ENCODE peak calls at places on chromosome 19, in seven cellular contexts. K is stimulated activated CD4-positive, alpha-beta T cell treated with anti-CD3 and anti-CD28 coated beads, Interleukin-15, amount 100 ng/mL, for 1 hour; H is SK-MEL-5; X is D721Med; I is NCI-H2171; P is transverse colon; S is tibial artery. U is an unnamed sample.

GRCh38 chr19:1658446-1659433 is 6.3 kb upstream of the TCF3 start:
- DNase-seq in K (no peak), H (no peak), X (no peak), I (no peak), P (no peak), S (no peak), U (no peak)

GRCh38 chr19:33796164-33797100 is at the start of gene KCTD15:
- DNase-seq in K (no peak), H (peak; percentile 34), X (no peak), I (peak; percentile 54), P (peak; percentile 45), S (no peak), U (no peak)

GRCh38 chr19:29422686-29423085 is 103.1 kb upstream of the VSTM2B start:
- DNase-seq in K (no peak), H (no peak), X (no peak), I (no peak), P (no peak), S (no peak), U (no peak)

GRCh38 chr19:38921420-38922274 is 8.9 kb downstream of the SARS2 start:
- DNase-seq in K (no peak), H (no peak), X (peak; percentile 5), I (no peak), P (no peak), S (peak; percentile 53), U (no peak)

GRCh38 chr19:52991484-52991883 is 22.2 kb upstream of the ERVV-1 start:
- DNase-seq in K (no peak), H (peak; percentile 19), X (no peak), I (no peak), P (no peak), S (no peak), U (peak; percentile 78)

GRCh38 chr19:6020166-6020967 is 42.4 kb upstream of the RANBP3 start:
- DNase-seq in K (no peak), H (no peak), X (no peak), I (no peak), P (no peak), S (no peak), U (no peak)

GRCh38 chr19:9431475-9431874 is 3.9 kb downstream of the ZNF266 start:
- DNase-seq in K (peak; percentile 10), H (peak; percentile 23), X (peak; percentile 44), I (no peak), P (no peak), S (no peak), U (peak; percentile 28)

GRCh38 chr19:36169084-36169760 is 17.0 kb upstream of the COX7A1 start:
- DNase-seq in K (no peak), H (no peak), X (no peak), I (peak; percentile 61), P (peak; percentile 57), S (no peak), U (no peak)

GRCh38 chr19:55581145-55581827 is 638 bp upstream of the ZNF579 start:
- DNase-seq in K (no peak), H (no peak), X (no peak), I (no peak), P (no peak), S (no peak), U (no peak)

GRCh38 chr19:46944918-46945628 is 74.6 kb upstream of the NPAS1 start:
- DNase-seq in K (no peak), H (no peak), X (no peak), I (peak; percentile 77), P (peak; percentile 46), S (peak; percentile 90), U (no peak)

GRCh38 chr19:959935-960502 is 24.1 kb upstream of the WDR18 start:
- DNase-seq in K (no peak), H (no peak), X (no peak), I (no peak), P (no peak), S (no peak), U (no peak)

GRCh38 chr19:28296506-28296905 is 916.4 kb downstream of the UQCRFS1 start:
- DNase-seq in K (no peak), H (no peak), X (no peak), I (no peak), P (no peak), S (no peak), U (no peak)

GRCh38 chr19:32652893-32653625 is 21.9 kb downstream of the ANKRD27 start:
- DNase-seq in K (no peak), H (no peak), X (no peak), I (no peak), P (peak; percentile 66), S (no peak), U (no peak)

GRCh38 chr19:38443458-38444001 is 10.0 kb downstream of the RYR1 start:
- DNase-seq in K (no peak), H (no peak), X (no peak), I (no peak), P (no peak), S (no peak), U (no peak)

GRCh38 chr19:50492303-50493052 is 15.8 kb upstream of the GARIN5A start:
- DNase-seq in K (no peak), H (no peak), X (no peak), I (no peak), P (no peak), S (no peak), U (no peak)

GRCh38 chr19:639251-640155 is at the start of gene FGF22:
- DNase-seq in K (peak; percentile 96), H (peak; percentile 80), X (peak; percentile 97), I (peak; percentile 94), P (peak; percentile 97), S (peak; percentile 97), U (peak; percentile 81)

GRCh38 chr19:5953034-5953589 is 24.8 kb downstream of the RANBP3 start:
- DNase-seq in K (no peak), H (no peak), X (no peak), I (no peak), P (no peak), S (no peak), U (no peak)

GRCh38 chr19:12244370-12244769 is 50.3 kb downstream of the ZNF44 start:
- DNase-seq in K (no peak), H (no peak), X (no peak), I (no peak), P (no peak), S (no peak), U (no peak)

GRCh38 chr19:14033946-14034345 is 2.4 kb downstream of the IL27RA start:
- DNase-seq in K (no peak), H (no peak), X (no peak), I (no peak), P (no peak), S (no peak), U (no peak)